ENCODE peak calls at places on chromosomes 4 and X, in ten cellular contexts. One of them, this sample, is unnamed.
A peak's percentile ranks its signal among the peaks of the same experiment; 100 is the strongest.

GRCh38 chrX:79133897-79134296 is 10.6 kb upstream of the GPR174 start:
- DNase-seq in RWPE1: no peak
- DNase-seq in astrocyte of the cerebellum: no peak
- DNase-seq in OCI-LY7: peak; percentile 30
- DNase-seq in NB4: no peak
- DNase-seq in AG10803: no peak
- DNase-seq in uterus: no peak
- DNase-seq in ovary: no peak
- DNase-seq in upper lobe of right lung: no peak
- DNase-seq in endodermal cell: no peak
- DNase-seq in this sample: no peak

GRCh38 chrX:30196322-30196721 is 19.0 kb upstream of the MAGEB2 start:
- DNase-seq in RWPE1: peak; percentile 28
- DNase-seq in endodermal cell: peak; percentile 54
- DNase-seq in ovary: no peak
- DNase-seq in NB4: peak; percentile 5
- DNase-seq in astrocyte of the cerebellum: no peak
- DNase-seq in upper lobe of right lung: no peak
- DNase-seq in uterus: no peak
- DNase-seq in AG10803: no peak
- DNase-seq in OCI-LY7: peak; percentile 0
- DNase-seq in this sample: peak; percentile 4

GRCh38 chrX:39377773-39378172 is 576.5 kb downstream of the MID1IP1 start:
- DNase-seq in uterus: no peak
- DNase-seq in AG10803: no peak
- DNase-seq in upper lobe of right lung: no peak
- DNase-seq in NB4: no peak
- DNase-seq in astrocyte of the cerebellum: no peak
- DNase-seq in ovary: no peak
- DNase-seq in RWPE1: no peak
- DNase-seq in OCI-LY7: no peak
- DNase-seq in endodermal cell: no peak
- DNase-seq in this sample: no peak

GRCh38 chr4:110970642-110971041 is 347.8 kb upstream of the PITX2 start:
- DNase-seq in OCI-LY7: peak; percentile 71
- DNase-seq in ovary: no peak
- DNase-seq in AG10803: peak; percentile 37
- DNase-seq in endodermal cell: peak; percentile 94
- DNase-seq in astrocyte of the cerebellum: peak; percentile 8
- DNase-seq in uterus: no peak
- DNase-seq in RWPE1: peak; percentile 17
- DNase-seq in upper lobe of right lung: no peak
- DNase-seq in NB4: peak; percentile 69
- DNase-seq in this sample: peak; percentile 66

GRCh38 chr4:93617596-93617995 is 211.0 kb upstream of the ATOH1 start:
- DNase-seq in AG10803: no peak
- DNase-seq in uterus: no peak
- DNase-seq in upper lobe of right lung: no peak
- DNase-seq in NB4: no peak
- DNase-seq in OCI-LY7: no peak
- DNase-seq in astrocyte of the cerebellum: no peak
- DNase-seq in ovary: no peak
- DNase-seq in endodermal cell: no peak
- DNase-seq in RWPE1: no peak
- DNase-seq in this sample: no peak

GRCh38 chrX:9708923-9709553 is 56.6 kb downstream of the GPR143 start:
- DNase-seq in OCI-LY7: peak; percentile 81
- DNase-seq in uterus: peak; percentile 67
- DNase-seq in upper lobe of right lung: peak; percentile 83
- DNase-seq in endodermal cell: peak; percentile 88
- DNase-seq in AG10803: peak; percentile 47
- DNase-seq in ovary: peak; percentile 79
- DNase-seq in NB4: peak; percentile 78
- DNase-seq in RWPE1: peak; percentile 37
- DNase-seq in astrocyte of the cerebellum: peak; percentile 26
- DNase-seq in this sample: peak; percentile 37

GRCh38 chr4:126564283-126564854 is 1068.4 kb upstream of the INTU start:
- DNase-seq in AG10803: no peak
- DNase-seq in RWPE1: no peak
- DNase-seq in OCI-LY7: no peak
- DNase-seq in astrocyte of the cerebellum: no peak
- DNase-seq in upper lobe of right lung: no peak
- DNase-seq in endodermal cell: no peak
- DNase-seq in ovary: no peak
- DNase-seq in NB4: no peak
- DNase-seq in uterus: no peak
- DNase-seq in this sample: no peak

GRCh38 chr4:121129606-121130346 is 34.3 kb downstream of the TNIP3 start:
- DNase-seq in astrocyte of the cerebellum: no peak
- DNase-seq in uterus: no peak
- DNase-seq in NB4: no peak
- DNase-seq in upper lobe of right lung: no peak
- DNase-seq in endodermal cell: no peak
- DNase-seq in ovary: no peak
- DNase-seq in OCI-LY7: no peak
- DNase-seq in AG10803: no peak
- DNase-seq in RWPE1: no peak
- DNase-seq in this sample: no peak

GRCh38 chrX:135000516-135000915 is 9.7 kb downstream of the SMIM10 start:
- DNase-seq in endodermal cell: no peak
- DNase-seq in upper lobe of right lung: no peak
- DNase-seq in astrocyte of the cerebellum: no peak
- DNase-seq in uterus: no peak
- DNase-seq in RWPE1: no peak
- DNase-seq in ovary: no peak
- DNase-seq in NB4: no peak
- DNase-seq in OCI-LY7: no peak
- DNase-seq in AG10803: no peak
- DNase-seq in this sample: peak; percentile 4

GRCh38 chrX:15675490-15675921 is 10.9 kb upstream of the CLTRN start:
- DNase-seq in OCI-LY7: peak; percentile 80
- DNase-seq in NB4: peak; percentile 79
- DNase-seq in uterus: peak; percentile 88
- DNase-seq in AG10803: no peak
- DNase-seq in RWPE1: peak; percentile 70
- DNase-seq in upper lobe of right lung: peak; percentile 89
- DNase-seq in ovary: peak; percentile 92
- DNase-seq in endodermal cell: peak; percentile 91
- DNase-seq in astrocyte of the cerebellum: peak; percentile 59
- DNase-seq in this sample: no peak

GRCh38 chr4:101345596-101346311 is 1.6 kb downstream of the PPP3CA start:
- DNase-seq in uterus: peak; percentile 76
- DNase-seq in NB4: no peak
- DNase-seq in AG10803: peak; percentile 47
- DNase-seq in RWPE1: peak; percentile 41
- DNase-seq in OCI-LY7: peak; percentile 52
- DNase-seq in astrocyte of the cerebellum: no peak
- DNase-seq in endodermal cell: peak; percentile 75
- DNase-seq in upper lobe of right lung: peak; percentile 85
- DNase-seq in ovary: peak; percentile 80
- DNase-seq in this sample: peak; percentile 36
- TF ChIP-seq CTCF in uterus: no peak
- TF ChIP-seq CTCF in NB4: no peak
- TF ChIP-seq CTCF in AG10803: peak; percentile 18
- TF ChIP-seq CTCF in RWPE1: no peak
- TF ChIP-seq CTCF in OCI-LY7: no peak
- TF ChIP-seq CTCF in astrocyte of the cerebellum: no peak
- TF ChIP-seq CTCF in endodermal cell: no peak
- TF ChIP-seq CTCF in upper lobe of right lung: no peak
- TF ChIP-seq CTCF in ovary: no peak
- TF ChIP-seq CTCF in this sample: peak; percentile 5

GRCh38 chr4:140426610-140427103 is 791 bp downstream of the CLGN start:
- DNase-seq in NB4: peak; percentile 54
- DNase-seq in uterus: no peak
- DNase-seq in RWPE1: no peak
- DNase-seq in OCI-LY7: peak; percentile 19
- DNase-seq in astrocyte of the cerebellum: no peak
- DNase-seq in upper lobe of right lung: no peak
- DNase-seq in endodermal cell: no peak
- DNase-seq in ovary: no peak
- DNase-seq in AG10803: no peak
- DNase-seq in this sample: no peak

GRCh38 chr4:140423106-140423505 is 4.3 kb downstream of the CLGN start:
- DNase-seq in AG10803: peak; percentile 46
- DNase-seq in ovary: no peak
- DNase-seq in RWPE1: no peak
- DNase-seq in endodermal cell: no peak
- DNase-seq in uterus: no peak
- DNase-seq in upper lobe of right lung: no peak
- DNase-seq in NB4: no peak
- DNase-seq in astrocyte of the cerebellum: peak; percentile 45
- DNase-seq in OCI-LY7: no peak
- DNase-seq in this sample: no peak

GRCh38 chr4:140427919-140428471 is 547 bp upstream of the CLGN start:
- DNase-seq in OCI-LY7: peak; percentile 8
- DNase-seq in upper lobe of right lung: no peak
- DNase-seq in uterus: no peak
- DNase-seq in NB4: peak; percentile 34
- DNase-seq in endodermal cell: no peak
- DNase-seq in astrocyte of the cerebellum: no peak
- DNase-seq in AG10803: peak; percentile 53
- DNase-seq in RWPE1: no peak
- DNase-seq in ovary: no peak
- DNase-seq in this sample: no peak

DNA sequence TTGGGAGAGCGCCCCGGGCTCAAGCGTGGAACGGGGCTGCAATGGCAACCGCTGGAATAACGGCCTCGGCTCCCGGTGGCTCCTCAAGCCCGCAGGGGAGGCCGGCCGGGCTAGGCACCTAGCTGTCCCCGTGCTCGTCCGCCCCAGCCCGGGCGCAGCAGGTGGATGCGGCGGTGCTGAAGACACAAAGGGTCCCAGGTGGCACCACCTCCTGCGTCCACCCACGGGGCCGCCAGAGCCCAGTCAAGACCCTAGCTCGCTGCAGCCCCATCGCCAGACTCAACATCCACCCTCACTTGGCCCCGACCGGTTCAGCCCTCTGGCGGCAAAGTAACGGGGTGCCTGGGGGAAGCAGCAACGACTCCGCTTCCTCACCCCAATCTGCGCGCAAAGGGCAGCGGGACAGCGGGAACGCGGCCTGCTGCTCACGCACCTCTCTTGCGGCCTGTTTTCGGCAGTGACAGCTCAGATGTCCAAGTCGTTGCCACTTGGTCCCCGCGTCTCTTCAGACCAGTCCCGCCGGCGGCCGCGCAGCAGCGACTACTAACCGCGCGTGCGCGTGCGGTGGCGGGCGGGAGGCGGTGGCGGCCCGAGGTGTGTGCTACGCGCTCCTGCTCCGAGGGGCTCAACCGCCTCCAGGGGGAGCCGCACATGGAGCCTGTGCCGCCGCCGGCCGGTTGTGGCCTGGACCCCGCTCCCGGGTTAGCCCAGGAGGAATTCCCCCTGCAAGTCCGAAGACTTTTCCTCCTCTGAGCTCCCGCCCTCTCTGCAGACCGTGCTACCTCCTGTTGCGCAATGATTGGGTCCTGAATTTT is at the start of gene CLGN:
- DNase-seq in NB4: peak; percentile 81
- DNase-seq in RWPE1: peak; percentile 40
- DNase-seq in upper lobe of right lung: peak; percentile 85
- DNase-seq in OCI-LY7: peak; percentile 82
- DNase-seq in astrocyte of the cerebellum: peak; percentile 26
- DNase-seq in endodermal cell: peak; percentile 97
- DNase-seq in AG10803: peak; percentile 38
- DNase-seq in ovary: peak; percentile 41
- DNase-seq in uterus: peak; percentile 42
- DNase-seq in this sample: no peak
- TF ChIP-seq CTCF in NB4: peak; percentile 37
- TF ChIP-seq CTCF in RWPE1: peak; percentile 58
- TF ChIP-seq CTCF in upper lobe of right lung: peak; percentile 40
- TF ChIP-seq CTCF in OCI-LY7: peak; percentile 78
- TF ChIP-seq CTCF in astrocyte of the cerebellum: peak; percentile 50
- TF ChIP-seq CTCF in endodermal cell: peak; percentile 90
- TF ChIP-seq CTCF in AG10803: peak; percentile 29
- TF ChIP-seq CTCF in ovary: peak; percentile 10
- TF ChIP-seq CTCF in uterus: peak; percentile 13
- TF ChIP-seq CTCF in this sample: peak; percentile 55

DNA sequence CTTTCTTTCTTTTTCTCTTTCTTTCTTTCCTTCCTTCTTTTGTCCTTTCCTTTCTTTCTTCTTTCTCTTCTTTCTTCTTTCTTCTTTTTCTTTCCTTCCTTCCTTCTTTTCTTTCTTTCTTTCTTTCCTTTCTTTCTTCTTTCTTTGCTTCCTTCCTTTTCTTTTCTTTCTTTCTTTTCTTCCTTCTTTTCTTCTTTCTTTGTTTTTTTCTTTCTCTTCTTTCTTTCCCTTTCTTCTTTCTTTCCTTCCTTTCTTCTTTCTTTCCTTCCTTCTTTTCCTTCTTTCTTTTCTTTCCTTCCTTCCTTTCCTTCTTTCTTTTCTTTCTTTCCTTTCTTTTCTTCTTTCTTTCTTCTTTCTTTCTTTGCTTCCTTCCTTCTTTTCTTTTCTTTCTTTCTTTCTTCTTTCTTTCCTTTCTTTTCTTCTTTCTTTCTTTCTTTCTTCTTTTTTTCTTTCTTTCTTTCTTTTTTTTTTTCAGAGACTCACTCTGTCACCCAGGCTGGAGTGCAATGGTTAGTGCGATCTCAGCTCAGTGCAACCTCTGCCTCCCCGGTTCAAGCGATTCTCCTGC is 18.5 kb downstream of the TMEM187 start:
- DNase-seq in uterus: no peak
- DNase-seq in ovary: no peak
- DNase-seq in upper lobe of right lung: no peak
- DNase-seq in endodermal cell: no peak
- DNase-seq in astrocyte of the cerebellum: no peak
- DNase-seq in NB4: no peak
- DNase-seq in RWPE1: no peak
- DNase-seq in OCI-LY7: no peak
- DNase-seq in AG10803: no peak
- DNase-seq in this sample: no peak
- TF ChIP-seq CTCF in uterus: no peak
- TF ChIP-seq CTCF in ovary: no peak
- TF ChIP-seq CTCF in upper lobe of right lung: no peak
- TF ChIP-seq CTCF in endodermal cell: no peak
- TF ChIP-seq CTCF in astrocyte of the cerebellum: no peak
- TF ChIP-seq CTCF in NB4: no peak
- TF ChIP-seq CTCF in RWPE1: no peak
- TF ChIP-seq CTCF in OCI-LY7: no peak
- TF ChIP-seq CTCF in AG10803: no peak
- TF ChIP-seq CTCF in this sample: no peak

DNA sequence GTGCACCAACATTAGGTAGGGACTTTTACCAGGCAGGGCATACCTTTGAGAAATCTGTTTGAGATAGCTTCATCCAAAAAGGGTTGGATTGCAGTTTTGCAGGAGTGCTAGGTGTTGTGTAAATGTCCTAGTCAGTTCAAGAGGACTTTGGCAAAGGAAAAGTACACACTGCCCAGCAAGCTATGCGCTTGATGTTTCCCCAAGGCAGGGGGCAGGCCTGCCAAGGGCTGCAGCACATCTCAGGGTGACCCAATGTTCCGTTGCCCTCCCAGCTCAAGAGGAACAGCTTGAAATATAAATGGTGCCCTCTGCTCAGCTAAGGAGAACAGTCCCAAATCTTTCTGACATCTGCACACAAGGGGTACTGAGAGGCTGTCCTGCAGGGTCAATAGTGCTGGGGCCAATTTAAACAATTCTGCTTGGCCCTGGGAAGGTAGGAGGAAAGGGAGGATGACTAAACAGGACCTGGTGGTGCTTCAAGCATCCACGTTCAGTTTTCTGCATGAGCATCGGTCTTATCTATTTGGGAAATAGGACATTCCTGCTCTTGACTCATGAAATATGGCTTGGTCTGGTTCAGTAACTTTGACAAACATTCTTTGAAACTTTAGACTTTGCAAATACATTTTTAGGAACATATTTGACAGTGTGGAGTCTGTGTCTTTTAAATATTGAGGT is 130.7 kb downstream of the COL4A6 start:
- DNase-seq in upper lobe of right lung: peak; percentile 68
- DNase-seq in AG10803: no peak
- DNase-seq in OCI-LY7: no peak
- DNase-seq in ovary: no peak
- DNase-seq in RWPE1: no peak
- DNase-seq in astrocyte of the cerebellum: no peak
- DNase-seq in uterus: no peak
- DNase-seq in endodermal cell: no peak
- DNase-seq in NB4: no peak
- DNase-seq in this sample: no peak
- TF ChIP-seq CTCF in upper lobe of right lung: no peak
- TF ChIP-seq CTCF in AG10803: no peak
- TF ChIP-seq CTCF in OCI-LY7: no peak
- TF ChIP-seq CTCF in ovary: no peak
- TF ChIP-seq CTCF in RWPE1: no peak
- TF ChIP-seq CTCF in astrocyte of the cerebellum: no peak
- TF ChIP-seq CTCF in uterus: no peak
- TF ChIP-seq CTCF in endodermal cell: no peak
- TF ChIP-seq CTCF in NB4: no peak
- TF ChIP-seq CTCF in this sample: no peak

This sample was measured in HFFc6.